ENCODE peak calls at places on chromosome 19, in six cellular contexts. E is IMR-90, Q is A549, Y is upper lobe of left lung, X is testis, F is prostate gland. A is an unnamed sample.

GRCh38 chr19:33047422-33047821 is 17.3 kb downstream of the RHPN2 start:
- DNase-seq in E (no peak), Q (peak), Y (no peak), X (no peak), F (no peak), A (no peak)

GRCh38 chr19:10230155-10230903 is 802 bp downstream of the S1PR2 start:
- DNase-seq in E (peak), Q (no peak), Y (peak), X (peak), F (no peak), A (no peak)

GRCh38 chr19:58577581-58578429 is 4.7 kb upstream of the MZF1 start:
- DNase-seq in E (no peak), Q (no peak), Y (no peak), X (no peak), F (peak), A (no peak)

GRCh38 chr19:17938092-17938845 is 5.5 kb downstream of the CCDC124 start:
- DNase-seq in E (peak), Q (peak), Y (no peak), X (peak), F (peak), A (peak)

GRCh38 chr19:16566702-16567101 is 5.5 kb downstream of the SLC35E1 start:
- DNase-seq in E (no peak), Q (no peak), Y (no peak), X (no peak), F (no peak), A (no peak)

GRCh38 chr19:6737873-6738725 is 719 bp upstream of the GPR108 start:
- DNase-seq in E (peak), Q (peak), Y (no peak), X (peak), F (peak), A (peak)

GRCh38 chr19:46076951-46077814 is 36.4 kb upstream of the IGFL4 start:
- DNase-seq in E (peak), Q (peak), Y (peak), X (peak), F (peak), A (peak)

GRCh38 chr19:45569619-45570421 is 14.8 kb downstream of the OPA3 start:
- DNase-seq in E (no peak), Q (peak), Y (no peak), X (peak), F (peak), A (no peak)

GRCh38 chr19:51019544-51019925 is at the start of gene KLK10:
- DNase-seq in E (no peak), Q (no peak), Y (no peak), X (no peak), F (no peak), A (no peak)

GRCh38 chr19:9857920-9858746 is 23.0 kb downstream of the PIN1 start:
- DNase-seq in E (no peak), Q (no peak), Y (no peak), X (no peak), F (no peak), A (no peak)

GRCh38 chr19:8306235-8307054 is 1.7 kb downstream of the CD320 start:
- DNase-seq in E (no peak), Q (no peak), Y (no peak), X (peak), F (peak), A (no peak)

GRCh38 chr19:52533901-52534300 is 6.4 kb downstream of the ZNF808 start:
- DNase-seq in E (no peak), Q (no peak), Y (no peak), X (no peak), F (no peak), A (no peak)

GRCh38 chr19:16222806-16223205 is 25.1 kb downstream of the AP1M1 start:
- DNase-seq in E (peak), Q (no peak), Y (no peak), X (no peak), F (no peak), A (no peak)

GRCh38 chr19:4456843-4457653 is 546 bp downstream of the UBXN6 start:
- DNase-seq in E (peak), Q (no peak), Y (no peak), X (peak), F (no peak), A (no peak)

GRCh38 chr19:41530184-41530534 is 45.8 kb upstream of the CEACAM21 start:
- DNase-seq in E (no peak), Q (no peak), Y (no peak), X (no peak), F (no peak), A (no peak)
- TF ChIP-seq POLR2A in E (no peak), Q (no peak), Y (no peak), X (no peak), F (no peak), A (no peak)

GRCh38 chr19:55599468-55600335 is at the start of the genes FIZ1 and ZNF524:
- DNase-seq in E (peak), Q (peak), Y (peak), X (peak), F (peak), A (peak)
- TF ChIP-seq POLR2A in E (peak), Q (peak), Y (no peak), X (no peak), F (no peak), A (peak)

GRCh38 chr19:38648789-38649304 is 1.4 kb downstream of the ACTN4 start:
- DNase-seq in E (no peak), Q (no peak), Y (no peak), X (no peak), F (no peak), A (no peak)

GRCh38 chr19:38649305-38650179 is 2.1 kb downstream of the ACTN4 start:
- DNase-seq in E (no peak), Q (peak), Y (no peak), X (no peak), F (peak), A (no peak)

GRCh38 chr19:38650180-38650775 is 2.8 kb downstream of the ACTN4 start:
- DNase-seq in E (no peak), Q (peak), Y (no peak), X (no peak), F (no peak), A (no peak)

GRCh38 chr19:38653028-38653571 is 5.7 kb downstream of the ACTN4 start:
- DNase-seq in E (peak), Q (peak), Y (no peak), X (peak), F (no peak), A (no peak)

DNA sequence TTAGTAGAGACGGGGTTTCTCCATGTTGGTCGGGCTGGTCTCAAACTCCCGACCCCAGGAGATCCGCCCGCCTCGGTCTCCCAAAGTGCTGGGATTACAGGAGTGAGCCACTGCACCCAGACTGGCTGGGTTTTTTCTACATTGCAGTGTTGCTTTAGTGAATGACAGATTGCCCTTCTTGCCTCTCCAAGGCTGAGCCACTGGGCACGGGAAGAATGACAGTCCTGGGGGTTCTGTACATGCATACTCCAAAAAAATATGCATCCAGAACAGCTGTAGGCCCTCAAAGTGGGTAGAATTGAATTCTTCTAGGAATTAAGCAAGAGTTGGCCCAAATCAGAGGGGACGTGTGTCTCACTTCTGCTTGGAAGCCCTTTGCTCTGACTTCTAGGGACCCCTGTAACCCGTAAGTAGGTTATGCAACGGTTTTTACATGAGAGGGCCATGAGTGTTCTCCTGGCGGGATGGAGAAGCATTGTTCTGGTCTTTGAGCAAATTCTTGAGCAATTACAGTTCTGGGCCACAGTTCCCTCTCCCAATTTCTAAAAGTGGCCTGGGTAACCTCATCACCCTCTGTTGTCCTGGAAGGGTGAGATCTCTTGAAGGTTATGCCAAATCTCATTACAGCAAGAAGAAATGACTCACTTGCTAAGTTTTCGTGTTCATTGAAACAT is 3.6 kb downstream of the ACTN4 start:
- DNase-seq in E (peak), Q (peak), Y (no peak), X (no peak), F (no peak), A (no peak)
- TF ChIP-seq POLR2A in E (no peak), Q (no peak), Y (no peak), X (no peak), F (no peak), A (no peak)

DNA sequence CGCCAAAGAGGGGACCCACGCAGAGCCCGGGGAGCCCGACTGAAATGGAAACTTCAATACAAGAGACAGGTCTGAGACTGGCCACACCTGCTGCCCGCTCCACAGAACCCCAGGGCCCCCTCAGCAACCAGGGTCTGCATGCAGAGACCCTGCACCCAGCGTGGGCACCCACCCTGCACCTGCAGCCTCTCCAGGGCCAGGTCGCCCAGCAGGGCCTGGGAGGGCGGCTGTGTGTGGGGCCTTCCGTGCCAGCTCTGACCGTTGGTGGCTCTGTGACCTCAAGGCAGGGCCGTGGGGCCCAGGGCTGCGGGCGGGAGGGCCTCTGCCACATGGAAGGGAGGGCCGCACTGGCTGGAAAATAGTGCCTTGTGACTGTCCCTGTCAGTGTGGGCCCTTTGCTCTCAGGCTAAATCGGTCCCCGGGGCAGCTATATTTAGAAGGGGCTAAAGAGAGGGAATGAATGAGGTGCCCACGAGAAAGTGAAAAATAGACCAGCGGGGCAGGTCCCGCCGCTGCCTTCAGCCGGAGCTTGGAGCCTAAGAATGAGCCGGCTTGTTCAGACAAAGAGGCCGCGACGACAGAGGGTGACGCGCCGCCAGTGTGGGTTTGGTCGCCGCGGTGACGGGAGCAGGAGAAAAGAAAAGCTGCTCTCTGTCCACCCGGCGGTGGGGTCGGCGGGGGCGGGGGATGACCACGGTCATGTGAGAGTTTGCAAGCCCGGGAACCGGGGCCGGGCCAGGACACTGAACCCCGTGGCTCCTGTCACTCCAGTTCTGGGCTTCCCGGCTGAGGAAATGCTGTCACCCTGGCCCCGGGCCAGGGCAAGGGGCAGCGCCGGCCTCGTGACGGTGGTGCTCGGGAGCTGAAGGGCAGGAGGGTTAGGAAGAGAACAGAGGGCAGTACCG is 70.5 kb downstream of the GADD45B start:
- DNase-seq in E (no peak), Q (no peak), Y (peak), X (peak), F (peak), A (no peak)
- TF ChIP-seq POLR2A in E (no peak), Q (no peak), Y (peak), X (no peak), F (no peak), A (no peak)

DNA sequence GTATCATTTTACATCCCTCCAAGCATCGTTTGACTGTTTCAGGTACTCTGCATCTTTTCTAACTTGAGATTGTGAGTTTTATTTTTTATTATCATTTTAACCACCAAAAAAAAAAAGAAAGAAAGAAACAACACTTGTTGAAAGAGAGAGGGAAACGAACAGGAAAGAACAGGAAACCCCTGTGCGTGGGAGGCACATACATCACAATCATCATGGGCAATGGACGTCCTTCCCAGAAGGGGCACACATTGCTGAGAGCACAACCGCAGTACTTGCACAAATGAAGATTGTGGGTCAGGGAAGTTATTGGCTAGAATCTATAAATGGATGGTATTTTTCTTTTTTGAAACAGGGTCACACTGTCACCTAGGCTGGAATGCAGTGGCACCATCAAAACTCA is 1.7 kb downstream of the CLC start:
- DNase-seq in E (no peak), Q (no peak), Y (no peak), X (no peak), F (no peak), A (no peak)
- TF ChIP-seq POLR2A in E (no peak), Q (no peak), Y (no peak), X (no peak), F (no peak), A (no peak)

DNA sequence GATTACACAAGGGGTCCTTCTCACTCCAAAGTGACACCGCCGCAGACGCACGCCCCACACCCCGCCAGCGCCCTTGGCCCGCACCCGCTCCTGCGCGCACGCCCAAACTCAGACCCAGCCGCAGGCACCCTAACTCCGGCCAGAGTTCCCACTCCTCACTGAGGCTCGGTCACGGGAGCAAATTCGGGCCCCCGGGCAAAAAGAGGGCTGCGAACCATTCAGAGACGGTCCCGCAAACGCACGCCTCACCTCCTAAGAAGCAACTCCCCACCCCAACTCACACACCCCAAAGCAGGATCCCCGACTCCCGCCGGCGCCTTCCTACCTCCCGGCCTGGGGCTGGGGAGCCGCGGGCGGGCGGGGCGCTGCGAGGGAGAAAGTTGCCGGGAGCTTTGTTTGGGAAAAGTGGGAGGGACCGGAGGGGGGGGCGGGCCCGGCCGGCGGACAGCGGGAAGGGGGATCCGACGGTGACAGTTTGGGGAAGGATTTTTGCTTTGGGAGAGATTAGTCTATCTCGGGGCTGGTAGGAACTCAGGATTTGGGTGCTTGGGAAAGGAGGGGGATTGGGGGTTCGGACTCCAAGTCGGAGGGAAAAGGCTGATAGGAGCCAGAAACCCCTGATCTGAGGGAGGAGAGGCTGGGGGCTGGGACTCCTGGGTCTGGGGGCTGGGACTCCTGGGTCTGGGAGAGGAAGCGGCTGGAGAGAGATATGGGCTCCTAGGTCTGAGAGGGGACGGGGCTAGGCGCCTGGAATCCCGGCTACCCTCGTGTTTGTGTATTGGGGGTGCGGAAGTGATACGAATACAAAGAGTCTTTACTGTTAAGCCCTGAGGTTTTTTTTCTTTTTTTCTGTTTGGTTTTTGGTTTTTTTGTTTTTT is at the start of gene TEAD2:
- DNase-seq in E (peak), Q (peak), Y (peak), X (peak), F (peak), A (peak)
- TF ChIP-seq POLR2A in E (no peak), Q (peak), Y (no peak), X (no peak), F (peak), A (peak)

A was measured in H54.